ENCODE peak calls at places on chromosomes 5 and 9, in four cellular contexts. Q is SK-N-SH, R is left lung, O is fibroblast of mammary gland. Z is an unnamed sample.

GRCh38 chr5:2196416-2196815 is 313.7 kb upstream of the IRX4 start:
- DNase-seq in Q (no peak), R (no peak), O (no peak), Z (no peak)

GRCh38 chr5:173643964-173644363 is 27.5 kb upstream of the BOD1 start:
- DNase-seq in Q (peak; percentile 87), R (peak; percentile 27), O (no peak), Z (peak; percentile 16)

GRCh38 chr5:78527054-78527884 is 121.3 kb downstream of the LHFPL2 start:
- DNase-seq in Q (no peak), R (no peak), O (peak; percentile 96), Z (peak; percentile 79)

GRCh38 chr5:122129332-122129731 is at the start of gene ZNF474:
- DNase-seq in Q (no peak), R (no peak), O (peak; percentile 96), Z (no peak)

GRCh38 chr5:33261305-33261704 is 179.5 kb upstream of the TARS1 start:
- DNase-seq in Q (no peak), R (no peak), O (peak; percentile 86), Z (no peak)

GRCh38 chr5:44334622-44335021 is 54.6 kb downstream of the FGF10 start:
- DNase-seq in Q (no peak), R (no peak), O (no peak), Z (no peak)

GRCh38 chr9:115694014-115694413 is 459.6 kb upstream of the PAPPA start:
- DNase-seq in Q (no peak), R (no peak), O (peak; percentile 98), Z (no peak)

GRCh38 chr5:81838307-81838906 is 87.5 kb upstream of the SSBP2 start:
- DNase-seq in Q (no peak), R (no peak), O (peak; percentile 59), Z (no peak)

GRCh38 chr5:180598316-180598701 is 7.0 kb upstream of the SCGB3A1 start:
- DNase-seq in Q (peak; percentile 37), R (peak; percentile 49), O (no peak), Z (no peak)

GRCh38 chr5:92527311-92528078 is 1053.5 kb downstream of the NR2F1-AS1 start:
- DNase-seq in Q (no peak), R (no peak), O (peak; percentile 73), Z (no peak)

GRCh38 chr9:21901538-21901937 is 92.7 kb downstream of the CDKN2A start:
- DNase-seq in Q (no peak), R (no peak), O (no peak), Z (no peak)

GRCh38 chr9:133111461-133112360 is 9.3 kb downstream of the RALGDS start:
- DNase-seq in Q (no peak), R (peak; percentile 84), O (no peak), Z (no peak)

GRCh38 chr5:143606043-143606752 is 202.7 kb upstream of the NR3C1 start:
- DNase-seq in Q (no peak), R (no peak), O (peak; percentile 78), Z (no peak)
- H3K4me3 ChIP-seq in Q (no peak overlapping the region), R (no peak overlapping the region), O (no peak overlapping the region), Z (no peak overlapping the region)

GRCh38 chr9:130892503-130893249 is 3.9 kb downstream of the QRFP start:
- DNase-seq in Q (no peak), R (no peak), O (no peak), Z (no peak)
- H3K4me3 ChIP-seq in Q (no peak overlapping the region), R (no peak overlapping the region), O (no peak overlapping the region), Z (no peak overlapping the region)

GRCh38 chr9:135886147-135886981 is 21.0 kb downstream of the CAMSAP1 start:
- DNase-seq in Q (no peak), R (no peak), O (no peak), Z (no peak)

GRCh38 chr9:135888126-135888765 is 19.1 kb downstream of the CAMSAP1 start:
- DNase-seq in Q (no peak), R (no peak), O (no peak), Z (no peak)

GRCh38 chr9:135887021-135887507 is 20.3 kb downstream of the CAMSAP1 start:
- DNase-seq in Q (no peak), R (no peak), O (peak; percentile 44), Z (no peak)

GRCh38 chr9:135888766-135889394 is 18.5 kb downstream of the CAMSAP1 start:
- DNase-seq in Q (no peak), R (no peak), O (no peak), Z (no peak)

DNA sequence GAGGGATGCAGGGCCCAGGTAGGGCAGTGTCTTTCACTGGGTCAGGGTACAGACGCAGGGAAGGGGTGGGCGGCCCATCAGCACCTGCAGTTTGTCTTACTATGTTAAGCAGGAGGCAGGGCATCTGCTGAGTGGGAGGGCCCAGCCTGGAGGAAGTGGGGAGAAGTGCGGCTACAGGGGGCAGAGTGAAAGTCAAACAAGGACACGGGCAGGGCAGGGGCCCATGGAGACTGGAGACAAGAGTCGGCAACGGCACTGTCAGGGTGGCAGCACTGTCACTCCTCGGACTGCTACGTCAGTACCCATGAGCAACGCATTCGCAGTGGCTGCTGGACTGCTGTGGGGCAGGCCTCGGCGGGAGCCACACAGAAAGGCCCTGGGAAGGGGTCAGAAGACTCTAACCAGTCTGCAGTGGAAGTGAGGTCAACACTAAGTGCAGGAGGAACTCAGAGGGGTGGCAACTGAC is 19.7 kb downstream of the CAMSAP1 start:
- DNase-seq in Q (no peak), R (no peak), O (no peak), Z (no peak)
- H3K4me3 ChIP-seq in Q (no peak overlapping the region), R (no peak overlapping the region), O (no peak overlapping the region), Z (no peak overlapping the region)

DNA sequence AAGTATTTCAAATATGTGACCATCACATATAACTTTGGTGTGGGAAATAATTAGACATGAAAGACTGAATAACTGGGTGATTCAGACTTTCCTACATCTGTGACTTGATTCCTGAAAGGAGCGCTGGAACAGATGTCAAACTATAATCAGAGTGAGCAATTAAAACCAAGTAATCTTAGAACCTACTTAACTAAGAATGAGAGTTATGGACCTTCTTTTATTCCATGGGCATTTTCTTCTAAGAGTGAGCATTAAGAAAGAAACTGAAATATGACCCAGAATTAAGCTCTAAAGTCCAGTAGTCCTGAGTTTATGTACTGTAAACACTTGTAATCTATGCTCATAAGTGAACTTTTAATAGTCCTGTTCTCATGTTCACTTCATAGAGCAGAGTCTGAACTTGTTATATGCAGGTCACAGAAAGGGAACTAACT is 68.4 kb downstream of the PAM start:
- DNase-seq in Q (no peak), R (no peak), O (peak; percentile 54), Z (no peak)
- H3K4me3 ChIP-seq in Q (no peak overlapping the region), R (no peak overlapping the region), O (no peak overlapping the region), Z (no peak overlapping the region)

GRCh38 chr5:10858307-10858706 is 97.3 kb upstream of the DAP start:
- DNase-seq in Q (no peak), R (no peak), O (no peak), Z (no peak)

GRCh38 chr5:10854526-10855277 is 93.7 kb upstream of the DAP start:
- DNase-seq in Q (no peak), R (no peak), O (peak; percentile 24), Z (no peak)

GRCh38 chr5:10857333-10857723 is 96.3 kb upstream of the DAP start:
- DNase-seq in Q (no peak), R (no peak), O (no peak), Z (no peak)

GRCh38 chr5:10856646-10857332 is 95.8 kb upstream of the DAP start:
- DNase-seq in Q (peak; percentile 67), R (peak; percentile 83), O (peak; percentile 25), Z (no peak)

DNA sequence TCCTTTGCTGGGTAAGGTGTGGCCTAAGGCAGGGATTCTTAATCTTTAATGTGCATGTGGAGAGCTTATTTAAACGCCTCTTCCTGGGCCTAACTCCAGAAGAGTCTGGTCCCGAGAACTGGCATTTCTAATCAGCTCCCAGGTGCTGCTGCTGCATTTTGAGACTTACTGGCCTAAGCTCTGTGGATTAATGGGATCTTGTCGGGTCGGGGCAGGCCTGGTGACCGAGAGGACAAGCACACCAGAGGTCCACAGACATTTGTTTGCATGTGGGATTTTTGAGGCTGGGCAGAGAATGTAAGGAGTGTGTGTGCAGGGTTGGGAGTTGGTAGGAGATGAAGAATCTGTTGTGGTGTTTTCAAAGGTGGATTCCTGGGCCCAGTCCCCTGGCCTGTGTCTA is 95.0 kb upstream of the DAP start:
- DNase-seq in Q (no peak), R (no peak), O (no peak), Z (no peak)
- H3K4me3 ChIP-seq in Q (no peak overlapping the region), R (no peak overlapping the region), O (no peak overlapping the region), Z (no peak overlapping the region)

DNA sequence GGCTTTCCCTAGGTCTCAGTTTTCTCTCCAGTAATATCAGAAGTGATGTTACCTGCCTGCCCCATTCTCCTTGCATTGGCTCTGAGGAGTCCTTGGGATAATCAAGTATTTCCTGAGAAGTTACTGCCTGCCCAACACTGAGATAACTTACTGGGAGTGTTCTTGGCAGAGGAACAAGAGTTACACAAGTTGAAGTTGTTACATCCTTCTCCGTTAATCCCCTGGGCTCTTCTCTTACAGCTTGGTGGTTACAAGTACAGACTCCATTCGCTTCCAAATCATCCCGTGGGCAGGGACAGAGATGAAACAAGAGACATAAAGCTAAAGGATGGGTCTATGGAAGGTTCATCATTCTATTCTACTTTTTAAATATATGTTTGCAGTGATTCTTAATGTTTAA is 74.1 kb upstream of the SAP30L start:
- DNase-seq in Q (no peak), R (no peak), O (peak; percentile 97), Z (no peak)
- H3K4me3 ChIP-seq in Q (no peak overlapping the region), R (no peak overlapping the region), O (no peak overlapping the region), Z (no peak overlapping the region)

GRCh38 chr5:19855453-19855852 is 132.5 kb downstream of the CDH18 start:
- DNase-seq in Q (no peak), R (no peak), O (no peak), Z (no peak)
- H3K4me3 ChIP-seq in Q (no peak overlapping the region), R (no peak overlapping the region), O (no peak overlapping the region), Z (no peak overlapping the region)

DNA sequence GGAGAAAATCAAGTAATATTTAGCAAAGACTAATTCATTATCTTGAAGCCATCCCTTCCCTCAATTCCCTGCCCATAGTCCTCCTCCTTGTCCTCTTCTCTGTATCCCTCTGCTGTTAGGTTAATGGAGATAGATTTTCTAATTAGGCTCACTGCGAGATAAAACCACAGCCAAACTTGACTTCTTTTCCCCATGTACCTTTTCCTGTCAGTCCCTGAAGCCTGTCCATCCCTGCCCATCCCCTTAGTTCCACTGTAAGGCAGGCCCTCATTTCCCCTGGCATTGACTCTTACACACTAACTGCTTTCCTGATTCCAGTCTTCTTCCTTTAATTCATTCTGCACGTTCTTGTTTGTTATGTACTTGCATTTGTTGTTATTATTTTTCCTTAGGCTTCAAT is 1.2 kb downstream of the TLR4 start:
- DNase-seq in Q (no peak), R (no peak), O (no peak), Z (no peak)
- H3K4me3 ChIP-seq in Q (no peak overlapping the region), R (peak overlapping the region; percentile 52), O (peak overlapping the region; percentile 50), Z (peak overlapping the region; percentile 69)

GRCh38 chr5:151174612-151175101 is 17.1 kb upstream of the ANXA6 start:
- DNase-seq in Q (no peak), R (no peak), O (no peak), Z (no peak)
- H3K4me3 ChIP-seq in Q (no peak overlapping the region), R (no peak overlapping the region), O (no peak overlapping the region), Z (peak overlapping the region; percentile 28)

Z was measured in ascending aorta.